ENCODE peak calls at places on chromosomes 16 and 17, in five cellular contexts. X is vagina, B is choroid plexus epithelial cell, Q is astrocyte of the spinal cord, U is PC-9. G is an unnamed sample.

GRCh38 chr16:14004031-14004718 is 66.9 kb upstream of the MRTFB start:
- DNase-seq in U (no peak), X (no peak), Q (no peak), B (no peak), G (no peak)

GRCh38 chr17:40622509-40622928 is 25.1 kb downstream of the SMARCE1 start:
- DNase-seq in Q (no peak), X (no peak), U (no peak), B (no peak), G (no peak)

GRCh38 chr16:80666378-80667257 is 125.8 kb downstream of the DYNLRB2 start:
- DNase-seq in B (peak; percentile 30), X (no peak), Q (no peak), U (no peak), G (no peak)

GRCh38 chr17:63596856-63597557 is 3.7 kb upstream of the TACO1 start:
- DNase-seq in B (no peak), X (no peak), Q (no peak), U (no peak), G (no peak)

GRCh38 chr16:29806096-29806579 is at the start of gene MAZ:
- DNase-seq in U (no peak), X (no peak), Q (no peak), B (no peak), G (peak; percentile 93)

GRCh38 chr16:86670835-86671234 is 92.5 kb downstream of the FOXL1 start:
- DNase-seq in X (no peak), Q (no peak), B (no peak), U (no peak), G (no peak)

GRCh38 chr17:28112199-28112995 is 69.9 kb downstream of the NLK start:
- DNase-seq in U (no peak), B (peak; percentile 68), Q (no peak), X (no peak), G (peak; percentile 46)

GRCh38 chr17:6070280-6070894 is at the start of gene WSCD1:
- DNase-seq in Q (no peak), B (no peak), U (no peak), X (no peak), G (no peak)

GRCh38 chr16:68992521-68992920 is 112.9 kb upstream of the HAS3 start:
- DNase-seq in X (no peak), Q (peak; percentile 76), U (peak; percentile 33), B (peak; percentile 78), G (peak; percentile 82)

GRCh38 chr17:43200127-43200526 is 11.5 kb upstream of the TMEM106A start:
- DNase-seq in X (no peak), U (no peak), B (peak; percentile 41), Q (no peak), G (peak; percentile 11)

GRCh38 chr17:376936-377863 is 24.6 kb upstream of the RPH3AL start:
- DNase-seq in U (no peak), B (no peak), Q (no peak), X (no peak), G (no peak)

GRCh38 chr16:67647681-67648080 is 2.7 kb downstream of the CARMIL2 start:
- DNase-seq in Q (no peak), X (no peak), B (no peak), U (no peak), G (no peak)

GRCh38 chr16:56428087-56428486 is 2.7 kb upstream of the AMFR start:
- DNase-seq in U (no peak), X (no peak), B (peak; percentile 58), Q (no peak), G (no peak)

GRCh38 chr17:15954222-15954621 is 9.3 kb downstream of the ADORA2B start:
- DNase-seq in B (peak; percentile 73), U (peak; percentile 81), Q (peak; percentile 55), X (no peak), G (peak; percentile 88)

GRCh38 chr17:13462673-13463124 is 139.0 kb downstream of the HS3ST3A1 start:
- DNase-seq in U (no peak), B (no peak), Q (no peak), X (no peak), G (no peak)

GRCh38 chr16:69522732-69523404 is 42.9 kb upstream of the NFAT5 start:
- DNase-seq in B (no peak), U (no peak), X (no peak), Q (no peak), G (no peak)

GRCh38 chr17:7191571-7192270 is 12.6 kb upstream of the ASGR1 start:
- DNase-seq in Q (no peak), B (peak; percentile 46), U (no peak), X (no peak), G (peak; percentile 39)

GRCh38 chr17:6936370-6937028 is 59.4 kb upstream of the ALOX12 start:
- DNase-seq in X (no peak), U (peak; percentile 60), Q (peak; percentile 1), B (no peak), G (peak; percentile 58)

GRCh38 chr16:58649707-58650106 is 20.1 kb upstream of the CNOT1 start:
- DNase-seq in Q (no peak), B (no peak), U (no peak), X (no peak), G (no peak)

GRCh38 chr16:83995756-83996155 is 27.7 kb downstream of the NECAB2 start:
- DNase-seq in U (no peak), X (no peak), B (peak; percentile 92), Q (peak; percentile 74), G (no peak)

GRCh38 chr16:84331998-84332780 is 36.1 kb upstream of the ATP2C2 start:
- DNase-seq in X (no peak), Q (no peak), U (no peak), B (no peak), G (no peak)

GRCh38 chr17:69597898-69598692 is 183.6 kb downstream of the MAP2K6 start:
- DNase-seq in U (no peak), X (no peak), Q (peak; percentile 52), B (peak; percentile 59), G (no peak)

GRCh38 chr17:30780343-30780742 is 44.1 kb downstream of the CRLF3 start:
- DNase-seq in Q (no peak), U (no peak), B (no peak), X (no peak), G (no peak)

GRCh38 chr16:57600048-57600835 is 28.2 kb upstream of the ADGRG1 start:
- DNase-seq in U (peak; percentile 74), Q (peak; percentile 26), X (peak; percentile 75), B (peak; percentile 63), G (peak; percentile 50)

GRCh38 chr17:72338847-72339790 is 218.3 kb downstream of the SOX9 start:
- DNase-seq in X (no peak), B (peak; percentile 94), U (peak; percentile 81), Q (peak; percentile 96), G (peak; percentile 93)

GRCh38 chr17:17732892-17733670 is 51.8 kb downstream of the RAI1 start:
- DNase-seq in U (no peak), X (no peak), B (peak; percentile 69), Q (peak; percentile 71), G (peak; percentile 65)

GRCh38 chr17:82865274-82865673 is 25.5 kb upstream of the ZNF750 start:
- DNase-seq in X (no peak), U (no peak), Q (no peak), B (no peak), G (no peak)

GRCh38 chr17:41651625-41652460 is 27.5 kb upstream of the KRT17 start:
- DNase-seq in Q (no peak), B (no peak), U (peak; percentile 84), X (no peak), G (no peak)

GRCh38 chr16:80993293-80993691 is 13.4 kb downstream of the CMC2 start:
- DNase-seq in X (no peak), U (peak; percentile 67), B (peak; percentile 96), Q (peak; percentile 90), G (peak; percentile 95)

GRCh38 chr16:74865922-74866598 is 91.4 kb upstream of the FA2H start:
- DNase-seq in X (no peak), U (no peak), B (no peak), Q (peak; percentile 59), G (no peak)

GRCh38 chr16:50844840-50845239 is 103.0 kb downstream of the CYLD start:
- DNase-seq in B (no peak), X (peak; percentile 25), U (no peak), Q (no peak), G (no peak)

GRCh38 chr17:216625-217024 is 35.2 kb upstream of the DOC2B start:
- DNase-seq in X (no peak), Q (no peak), B (no peak), U (no peak), G (no peak)

GRCh38 chr17:29615048-29615385 is 7.7 kb downstream of the CORO6 start:
- DNase-seq in B (peak; percentile 62), Q (no peak), X (peak; percentile 88), U (no peak), G (no peak)

DNA sequence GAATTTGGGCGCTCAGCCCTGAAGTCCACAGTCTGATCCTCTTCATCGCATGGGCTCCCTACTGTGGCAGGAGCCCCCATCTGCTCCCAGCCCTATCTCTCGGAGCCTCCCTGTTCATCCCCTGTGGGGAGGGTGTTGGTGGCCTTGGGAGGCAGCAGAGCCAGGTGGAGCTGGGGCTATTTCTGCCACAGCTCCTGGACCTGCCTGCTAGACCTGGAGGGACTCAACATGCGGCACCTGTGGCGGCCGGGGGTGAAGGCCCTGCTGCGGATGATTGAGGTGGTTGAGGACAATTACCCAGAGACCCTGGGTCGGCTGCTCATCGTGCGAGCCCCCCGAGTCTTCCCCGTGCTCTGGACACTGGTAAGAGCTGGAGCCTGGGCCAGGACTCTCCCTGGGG is 30.5 kb downstream of the NAGPA start:
- DNase-seq in Q (no peak), B (no peak), X (no peak), U (no peak), G (no peak)
- H3K4me3 ChIP-seq in Q (no peak overlapping the region), B (no peak overlapping the region), X (no peak overlapping the region), U (no peak overlapping the region), G (no peak overlapping the region)

DNA sequence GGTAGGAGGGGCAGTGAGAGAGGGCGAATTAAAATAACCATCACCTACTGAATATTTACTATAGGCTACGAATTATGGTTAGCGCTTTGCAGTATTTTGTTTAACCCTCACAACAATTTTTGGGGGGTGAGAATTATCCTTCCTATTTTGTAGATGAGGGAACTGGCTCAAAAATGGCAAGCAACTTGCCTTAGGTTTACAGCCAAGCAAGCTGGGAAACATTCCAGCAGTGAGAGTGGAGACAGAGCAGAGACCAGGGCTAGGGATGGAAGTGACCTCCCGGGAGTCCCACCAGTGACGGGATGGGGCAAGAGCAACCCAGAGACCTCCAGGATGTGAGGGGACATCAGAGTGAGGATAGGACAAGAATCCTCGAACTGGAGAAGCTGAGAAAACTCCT is 352 bp upstream of the VMO1 start:
- DNase-seq in B (no peak), U (no peak), Q (no peak), X (no peak), G (peak; percentile 53)
- H3K4me3 ChIP-seq in B (no peak overlapping the region), U (no peak overlapping the region), Q (no peak overlapping the region), X (peak overlapping the region; percentile 30), G (peak overlapping the region; percentile 16)

GRCh38 chr16:8620535-8620934 is 963 bp upstream of the METTL22 start:
- DNase-seq in X (no peak), Q (no peak), B (peak; percentile 21), U (no peak), G (peak; percentile 72)

GRCh38 chr16:8619671-8620370 is 1.7 kb upstream of the METTL22 start:
- DNase-seq in Q (no peak), X (no peak), U (no peak), B (peak; percentile 14), G (no peak)

GRCh38 chr16:8621572-8622314 is at the start of gene METTL22:
- DNase-seq in Q (peak; percentile 82), B (peak; percentile 91), U (peak; percentile 93), X (no peak), G (peak; percentile 86)

GRCh38 chr16:8622315-8622656 is 788 bp downstream of the METTL22 start:
- DNase-seq in B (no peak), Q (no peak), X (no peak), U (no peak), G (no peak)

GRCh38 chr16:8621221-8621571 is 302 bp upstream of the METTL22 start:
- DNase-seq in B (no peak), Q (no peak), U (no peak), X (no peak), G (no peak)
- H3K4me3 ChIP-seq in B (peak overlapping the region; percentile 98), Q (peak overlapping the region; percentile 96), U (peak overlapping the region; percentile 84), X (peak overlapping the region; percentile 99), G (peak overlapping the region; percentile 77)

GRCh38 chr17:79812969-79813825 is 16.3 kb upstream of the CBX8 start:
- DNase-seq in Q (no peak), B (no peak), U (no peak), X (no peak), G (no peak)
- H3K4me3 ChIP-seq in Q (peak overlapping the region; percentile 26), B (peak overlapping the region; percentile 29), U (peak overlapping the region; percentile 48), X (no peak overlapping the region), G (peak overlapping the region; percentile 17)